ENCODE peak calls at places on chromosomes 3 and 15, in six cellular contexts. One of them, this sample, is unnamed.

GRCh38 chr15:35751421-35752133 is 205.6 kb upstream of the DPH6 start:
- DNase-seq in neuronal stem cell: peak
- DNase-seq in H1: peak
- DNase-seq in trophoblast cell: peak
- DNase-seq in mesenchymal stem cell: peak
- DNase-seq in H9: peak
- DNase-seq in this sample: peak

GRCh38 chr15:32718082-32718821 is 448 bp downstream of the GREM1 start:
- DNase-seq in mesenchymal stem cell: peak
- DNase-seq in H1: no peak
- DNase-seq in trophoblast cell: no peak
- DNase-seq in H9: peak
- DNase-seq in neuronal stem cell: peak
- DNase-seq in this sample: no peak

GRCh38 chr15:72968531-72968922 is 83.7 kb upstream of the NEO1 start:
- DNase-seq in mesenchymal stem cell: peak
- DNase-seq in trophoblast cell: no peak
- DNase-seq in H1: no peak
- DNase-seq in neuronal stem cell: no peak
- DNase-seq in H9: no peak
- DNase-seq in this sample: no peak

GRCh38 chr15:42137461-42138261 is 18.8 kb downstream of the PLA2G4F start:
- DNase-seq in mesenchymal stem cell: peak
- DNase-seq in H1: peak
- DNase-seq in trophoblast cell: peak
- DNase-seq in neuronal stem cell: peak
- DNase-seq in H9: peak
- DNase-seq in this sample: peak

GRCh38 chr15:38260077-38260476 is 7.4 kb downstream of the SPRED1 start:
- DNase-seq in neuronal stem cell: no peak
- DNase-seq in mesenchymal stem cell: peak
- DNase-seq in H9: no peak
- DNase-seq in H1: no peak
- DNase-seq in trophoblast cell: no peak
- DNase-seq in this sample: peak

GRCh38 chr15:46280753-46281521 is 646.1 kb downstream of the SQOR start:
- DNase-seq in neuronal stem cell: no peak
- DNase-seq in H9: peak
- DNase-seq in H1: no peak
- DNase-seq in mesenchymal stem cell: no peak
- DNase-seq in trophoblast cell: no peak
- DNase-seq in this sample: no peak

GRCh38 chr3:94083261-94083660 is 20.4 kb downstream of the NSUN3 start:
- DNase-seq in mesenchymal stem cell: peak
- DNase-seq in H1: no peak
- DNase-seq in neuronal stem cell: no peak
- DNase-seq in trophoblast cell: no peak
- DNase-seq in H9: no peak
- DNase-seq in this sample: no peak

GRCh38 chr3:59772416-59773408 is 722.9 kb upstream of the CFAP20DC start:
- DNase-seq in neuronal stem cell: no peak
- DNase-seq in H1: no peak
- DNase-seq in mesenchymal stem cell: no peak
- DNase-seq in trophoblast cell: no peak
- DNase-seq in H9: no peak
- DNase-seq in this sample: no peak

GRCh38 chr3:52072020-52072419 is 15.6 kb upstream of the DUSP7 start:
- DNase-seq in H9: no peak
- DNase-seq in mesenchymal stem cell: no peak
- DNase-seq in H1: no peak
- DNase-seq in neuronal stem cell: no peak
- DNase-seq in trophoblast cell: no peak
- DNase-seq in this sample: no peak

GRCh38 chr3:46660543-46661523 is 32.6 kb downstream of the ALS2CL start:
- DNase-seq in mesenchymal stem cell: no peak
- DNase-seq in trophoblast cell: no peak
- DNase-seq in neuronal stem cell: no peak
- DNase-seq in H9: peak
- DNase-seq in H1: peak
- DNase-seq in this sample: no peak

GRCh38 chr3:42061711-42062408 is 29.3 kb upstream of the TRAK1 start:
- DNase-seq in neuronal stem cell: no peak
- DNase-seq in mesenchymal stem cell: peak
- DNase-seq in trophoblast cell: peak
- DNase-seq in H1: no peak
- DNase-seq in H9: peak
- DNase-seq in this sample: peak

GRCh38 chr3:140664111-140664510 is 13.8 kb upstream of the TRIM42 start:
- DNase-seq in H1: no peak
- DNase-seq in mesenchymal stem cell: no peak
- DNase-seq in neuronal stem cell: no peak
- DNase-seq in trophoblast cell: peak
- DNase-seq in H9: no peak
- DNase-seq in this sample: no peak

GRCh38 chr15:82646250-82647044 is 716 bp downstream of the CPEB1 start:
- DNase-seq in H9: peak
- DNase-seq in trophoblast cell: no peak
- DNase-seq in mesenchymal stem cell: no peak
- DNase-seq in neuronal stem cell: no peak
- DNase-seq in H1: peak
- DNase-seq in this sample: no peak

GRCh38 chr3:151552589-151552988 is 91.7 kb upstream of the IGSF10 start:
- DNase-seq in neuronal stem cell: no peak
- DNase-seq in H1: no peak
- DNase-seq in mesenchymal stem cell: no peak
- DNase-seq in H9: no peak
- DNase-seq in trophoblast cell: peak
- DNase-seq in this sample: peak

GRCh38 chr3:142115927-142116668 is 33.2 kb downstream of the TFDP2 start:
- DNase-seq in neuronal stem cell: no peak
- DNase-seq in mesenchymal stem cell: no peak
- DNase-seq in H1: no peak
- DNase-seq in trophoblast cell: peak
- DNase-seq in H9: no peak
- DNase-seq in this sample: no peak

GRCh38 chr3:195907730-195908438 is 467 bp downstream of the TNK2 start:
- DNase-seq in neuronal stem cell: no peak
- DNase-seq in mesenchymal stem cell: peak
- DNase-seq in trophoblast cell: peak
- DNase-seq in H9: no peak
- DNase-seq in H1: no peak
- DNase-seq in this sample: no peak

GRCh38 chr3:32451049-32451659 is 51.5 kb downstream of the CMTM6 start:
- DNase-seq in H1: no peak
- DNase-seq in trophoblast cell: no peak
- DNase-seq in H9: no peak
- DNase-seq in mesenchymal stem cell: no peak
- DNase-seq in neuronal stem cell: peak
- DNase-seq in this sample: no peak

GRCh38 chr3:179113903-179114302 is 34.3 kb upstream of the PIK3CA start:
- DNase-seq in H9: no peak
- DNase-seq in neuronal stem cell: no peak
- DNase-seq in H1: no peak
- DNase-seq in mesenchymal stem cell: peak
- DNase-seq in trophoblast cell: no peak
- DNase-seq in this sample: peak

GRCh38 chr15:48702569-48703239 is 57.2 kb upstream of the FBN1 start:
- DNase-seq in trophoblast cell: no peak
- DNase-seq in H9: no peak
- DNase-seq in H1: no peak
- DNase-seq in mesenchymal stem cell: no peak
- DNase-seq in neuronal stem cell: no peak
- DNase-seq in this sample: no peak

GRCh38 chr15:38610748-38611147 is 46.1 kb upstream of the RASGRP1 start:
- DNase-seq in neuronal stem cell: no peak
- DNase-seq in mesenchymal stem cell: no peak
- DNase-seq in H9: no peak
- DNase-seq in H1: no peak
- DNase-seq in trophoblast cell: no peak
- DNase-seq in this sample: no peak

GRCh38 chr3:133927543-133928066 is 31.9 kb upstream of the RAB6B start:
- DNase-seq in H1: peak
- DNase-seq in trophoblast cell: peak
- DNase-seq in H9: peak
- DNase-seq in mesenchymal stem cell: peak
- DNase-seq in neuronal stem cell: peak
- DNase-seq in this sample: no peak

GRCh38 chr3:24278526-24278925 is 216.1 kb downstream of the THRB start:
- DNase-seq in mesenchymal stem cell: no peak
- DNase-seq in H1: no peak
- DNase-seq in H9: no peak
- DNase-seq in trophoblast cell: no peak
- DNase-seq in neuronal stem cell: no peak
- DNase-seq in this sample: no peak

GRCh38 chr3:157452097-157452496 is 15.4 kb downstream of the PTX3 start:
- DNase-seq in H9: no peak
- DNase-seq in trophoblast cell: no peak
- DNase-seq in mesenchymal stem cell: no peak
- DNase-seq in H1: no peak
- DNase-seq in neuronal stem cell: no peak
- DNase-seq in this sample: no peak

GRCh38 chr3:6571448-6571847 is 289.5 kb upstream of the GRM7 start:
- DNase-seq in H1: no peak
- DNase-seq in neuronal stem cell: no peak
- DNase-seq in mesenchymal stem cell: no peak
- DNase-seq in trophoblast cell: no peak
- DNase-seq in H9: no peak
- DNase-seq in this sample: no peak

GRCh38 chr3:69767571-69767970 is 28.3 kb downstream of the MITF start:
- DNase-seq in neuronal stem cell: no peak
- DNase-seq in trophoblast cell: no peak
- DNase-seq in H1: no peak
- DNase-seq in H9: no peak
- DNase-seq in mesenchymal stem cell: no peak
- DNase-seq in this sample: no peak

GRCh38 chr3:69768436-69768835 is 29.2 kb downstream of the MITF start:
- DNase-seq in trophoblast cell: peak
- DNase-seq in mesenchymal stem cell: no peak
- DNase-seq in H9: no peak
- DNase-seq in neuronal stem cell: no peak
- DNase-seq in H1: no peak
- DNase-seq in this sample: no peak

GRCh38 chr3:69772152-69772867 is 33.0 kb downstream of the MITF start:
- DNase-seq in mesenchymal stem cell: no peak
- DNase-seq in H1: no peak
- DNase-seq in neuronal stem cell: no peak
- DNase-seq in trophoblast cell: no peak
- DNase-seq in H9: no peak
- DNase-seq in this sample: no peak

GRCh38 chr3:69770976-69771634 is 31.8 kb downstream of the MITF start:
- DNase-seq in H9: no peak
- DNase-seq in mesenchymal stem cell: peak
- DNase-seq in trophoblast cell: peak
- DNase-seq in H1: no peak
- DNase-seq in neuronal stem cell: no peak
- DNase-seq in this sample: peak

GRCh38 chr3:69770219-69770618 is 31.0 kb downstream of the MITF start:
- DNase-seq in trophoblast cell: peak
- DNase-seq in mesenchymal stem cell: no peak
- DNase-seq in H1: no peak
- DNase-seq in neuronal stem cell: no peak
- DNase-seq in H9: no peak
- DNase-seq in this sample: peak
- H4K91ac ChIP-seq in trophoblast cell: no peak
- H4K91ac ChIP-seq in mesenchymal stem cell: no peak
- H4K91ac ChIP-seq in H1: no peak
- H4K91ac ChIP-seq in neuronal stem cell: no peak
- H4K91ac ChIP-seq in H9: no peak
- H4K91ac ChIP-seq in this sample: peak

GRCh38 chr3:194422188-194422587 is 23.1 kb upstream of the GP5 start:
- DNase-seq in H9: no peak
- DNase-seq in trophoblast cell: no peak
- DNase-seq in mesenchymal stem cell: peak
- DNase-seq in neuronal stem cell: no peak
- DNase-seq in H1: no peak
- DNase-seq in this sample: peak

GRCh38 chr3:194424373-194424772 is 25.3 kb upstream of the GP5 start:
- DNase-seq in mesenchymal stem cell: no peak
- DNase-seq in H1: no peak
- DNase-seq in neuronal stem cell: no peak
- DNase-seq in H9: no peak
- DNase-seq in trophoblast cell: no peak
- DNase-seq in this sample: no peak

GRCh38 chr3:194423317-194423716 is 24.3 kb upstream of the GP5 start:
- DNase-seq in trophoblast cell: no peak
- DNase-seq in neuronal stem cell: no peak
- DNase-seq in mesenchymal stem cell: peak
- DNase-seq in H1: no peak
- DNase-seq in H9: no peak
- DNase-seq in this sample: peak

GRCh38 chr3:194418671-194419070 is 19.6 kb upstream of the GP5 start:
- DNase-seq in H9: no peak
- DNase-seq in H1: no peak
- DNase-seq in trophoblast cell: no peak
- DNase-seq in neuronal stem cell: no peak
- DNase-seq in mesenchymal stem cell: no peak
- DNase-seq in this sample: no peak
- H4K91ac ChIP-seq in H9: no peak
- H4K91ac ChIP-seq in H1: no peak
- H4K91ac ChIP-seq in trophoblast cell: no peak
- H4K91ac ChIP-seq in neuronal stem cell: no peak
- H4K91ac ChIP-seq in mesenchymal stem cell: no peak
- H4K91ac ChIP-seq in this sample: no peak

GRCh38 chr3:80734955-80735354 is 967.2 kb upstream of the ROBO1 start:
- DNase-seq in H9: no peak
- DNase-seq in H1: no peak
- DNase-seq in neuronal stem cell: no peak
- DNase-seq in trophoblast cell: no peak
- DNase-seq in mesenchymal stem cell: no peak
- DNase-seq in this sample: no peak

GRCh38 chr3:80733522-80734176 is 965.9 kb upstream of the ROBO1 start:
- DNase-seq in mesenchymal stem cell: peak
- DNase-seq in trophoblast cell: peak
- DNase-seq in neuronal stem cell: no peak
- DNase-seq in H9: no peak
- DNase-seq in H1: no peak
- DNase-seq in this sample: peak

GRCh38 chr3:80734483-80734882 is 966.7 kb upstream of the ROBO1 start:
- DNase-seq in H9: no peak
- DNase-seq in mesenchymal stem cell: peak
- DNase-seq in H1: no peak
- DNase-seq in trophoblast cell: peak
- DNase-seq in neuronal stem cell: no peak
- DNase-seq in this sample: no peak
- H4K91ac ChIP-seq in H9: no peak
- H4K91ac ChIP-seq in mesenchymal stem cell: no peak
- H4K91ac ChIP-seq in H1: no peak
- H4K91ac ChIP-seq in trophoblast cell: no peak
- H4K91ac ChIP-seq in neuronal stem cell: no peak
- H4K91ac ChIP-seq in this sample: no peak

DNA sequence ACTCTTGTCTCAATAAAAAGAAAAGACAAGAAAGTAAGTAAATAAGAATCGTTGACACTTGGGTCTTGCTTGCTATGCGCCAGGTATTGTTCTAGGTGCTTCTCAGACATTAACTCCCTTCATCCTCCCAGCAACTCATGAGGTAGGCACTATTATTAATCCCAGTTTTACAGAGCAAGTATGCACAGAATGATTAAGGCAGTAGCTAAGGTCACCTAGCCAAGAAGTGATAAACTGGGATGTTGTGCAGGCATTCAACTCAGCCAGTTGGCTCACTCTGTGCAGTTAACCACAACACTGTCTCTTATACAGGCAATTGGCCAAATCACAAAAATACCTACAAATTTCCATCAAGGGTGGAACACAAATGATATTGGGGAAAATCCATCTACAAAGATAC is 1.7 kb upstream of the C3orf33 start:
- DNase-seq in H1: no peak
- DNase-seq in mesenchymal stem cell: no peak
- DNase-seq in neuronal stem cell: no peak
- DNase-seq in H9: no peak
- DNase-seq in trophoblast cell: no peak
- DNase-seq in this sample: peak
- H4K91ac ChIP-seq in H1: no peak
- H4K91ac ChIP-seq in mesenchymal stem cell: no peak
- H4K91ac ChIP-seq in neuronal stem cell: no peak
- H4K91ac ChIP-seq in H9: no peak
- H4K91ac ChIP-seq in trophoblast cell: no peak
- H4K91ac ChIP-seq in this sample: no peak